ENCODE peak calls at places on chromosome 14, in nine cellular contexts. Q, Z, L, G, I, P, R, J and O are unnamed samples.
A peak's percentile ranks its signal among the peaks of the same experiment; 100 is the strongest.

GRCh38 chr14:103693514-103693913 is 21.7 kb downstream of the XRCC3 start:
- DNase-seq in P (no peak), G (peak; percentile 87), Z (peak; percentile 89), Q (no peak), R (no peak), I (no peak), J (peak; percentile 81), L (peak; percentile 46), O (no peak)

GRCh38 chr14:64347748-64348147 is 40.4 kb upstream of the MTHFD1 start:
- DNase-seq in Z (no peak), L (no peak), P (no peak), I (no peak), G (no peak), Q (no peak), J (no peak), R (no peak), O (no peak)

GRCh38 chr14:93081875-93082570 is 33.7 kb downstream of the ITPK1 start:
- DNase-seq in J (no peak), I (no peak), Q (no peak), L (no peak), Z (no peak), P (no peak), R (no peak), G (no peak), O (no peak)

GRCh38 chr14:104256025-104256424 is 117.6 kb downstream of the KIF26A start:
- DNase-seq in Q (no peak), P (no peak), R (no peak), I (no peak), J (no peak), L (no peak), G (no peak), Z (no peak), O (no peak)

GRCh38 chr14:61516125-61516740 is 179.1 kb upstream of the HIF1A start:
- DNase-seq in Z (no peak), L (no peak), P (no peak), Q (no peak), J (no peak), I (no peak), R (peak; percentile 66), G (no peak), O (no peak)

GRCh38 chr14:97891515-97891914 is 1094.3 kb downstream of the VRK1 start:
- DNase-seq in R (no peak), P (no peak), Q (no peak), L (no peak), J (no peak), Z (no peak), I (no peak), G (no peak), O (no peak)

GRCh38 chr14:71533396-71533795 is 398.8 kb upstream of the RGS6 start:
- DNase-seq in G (no peak), J (no peak), P (no peak), Z (no peak), L (no peak), Q (no peak), I (no peak), R (peak; percentile 45), O (no peak)

GRCh38 chr14:37597538-37598084 is 2.2 kb downstream of the TTC6 start:
- DNase-seq in R (no peak), J (no peak), P (no peak), G (peak; percentile 69), I (no peak), L (no peak), Z (peak; percentile 78), Q (peak; percentile 65), O (no peak)

GRCh38 chr14:54570047-54570446 is 3.1 kb downstream of the SAMD4A start:
- DNase-seq in R (no peak), Z (no peak), G (no peak), P (no peak), L (no peak), J (no peak), I (no peak), Q (no peak), O (no peak)

GRCh38 chr14:54568821-54569591 is 2.1 kb downstream of the SAMD4A start:
- DNase-seq in Q (no peak), I (no peak), P (no peak), Z (peak; percentile 22), R (peak; percentile 51), J (no peak), G (no peak), L (no peak), O (no peak)

GRCh38 chr14:54570651-54571415 is 3.9 kb downstream of the SAMD4A start:
- DNase-seq in J (no peak), R (peak; percentile 93), G (no peak), L (no peak), P (no peak), Q (no peak), I (no peak), Z (no peak), O (no peak)

GRCh38 chr14:54574528-54574927 is 7.6 kb downstream of the SAMD4A start:
- DNase-seq in Z (no peak), J (no peak), P (no peak), I (no peak), Q (no peak), R (no peak), G (no peak), L (no peak), O (no peak)

GRCh38 chr14:54572316-54572715 is 5.4 kb downstream of the SAMD4A start:
- DNase-seq in J (no peak), Z (peak; percentile 28), L (peak; percentile 36), I (no peak), R (peak; percentile 70), G (no peak), Q (peak; percentile 45), P (no peak), O (no peak)
- TF ChIP-seq CTCF in J (no peak), Z (no peak), L (no peak), I (peak; percentile 24), R (peak; percentile 55), G (no peak), Q (peak; percentile 78), P (peak; percentile 53), O (peak; percentile 40)

DNA sequence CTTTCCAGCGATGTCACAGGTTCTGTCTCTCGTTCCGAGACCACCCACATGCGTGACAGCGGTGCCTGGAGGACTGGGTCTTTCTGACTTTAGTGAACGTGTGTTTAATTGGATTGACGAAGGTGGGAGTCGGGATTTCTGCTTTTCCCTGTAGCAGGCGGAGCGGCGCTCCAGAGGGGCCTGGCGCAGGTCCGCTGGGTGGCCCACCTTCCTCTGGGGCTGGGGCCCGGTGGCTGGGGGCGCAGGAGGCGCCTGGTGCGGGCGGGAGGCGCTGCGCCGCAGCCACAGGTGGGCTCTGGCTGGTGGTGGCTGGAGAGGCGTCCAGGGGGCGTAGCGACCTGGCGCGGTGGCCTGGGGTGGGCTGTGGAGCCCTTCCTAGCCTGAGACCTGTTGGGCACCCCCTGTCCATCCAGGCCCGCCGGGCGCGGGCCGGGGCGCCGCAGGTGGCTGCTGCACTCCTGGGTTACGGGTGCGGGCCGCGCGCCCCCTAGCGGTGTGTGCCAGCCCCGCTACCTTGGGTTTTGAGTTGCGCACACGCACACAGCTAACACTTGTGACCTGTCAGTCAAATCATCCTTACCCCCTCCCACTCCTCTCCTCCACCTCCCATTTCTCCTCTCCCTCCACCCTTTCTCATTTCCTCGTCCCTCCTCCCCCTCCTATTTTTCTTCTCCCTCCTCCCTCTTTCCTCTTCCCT is 2.0 kb downstream of the MEG3 start:
- DNase-seq in R (peak; percentile 80), L (no peak), I (no peak), Q (no peak), Z (no peak), G (no peak), P (no peak), J (no peak), O (no peak)
- TF ChIP-seq CTCF in R (peak; percentile 52), L (no peak), I (no peak), Q (no peak), Z (no peak), G (no peak), P (peak; percentile 59), J (no peak), O (no peak)

GRCh38 chr14:30657606-30658163 is 35.6 kb downstream of the SCFD1 start:
- DNase-seq in Z (no peak), P (no peak), R (peak; percentile 24), L (no peak), I (no peak), Q (no peak), G (no peak), J (no peak), O (no peak)
- TF ChIP-seq CTCF in Z (peak; percentile 16), P (no peak), R (peak; percentile 26), L (no peak), I (peak; percentile 21), Q (peak; percentile 66), G (peak; percentile 21), J (no peak), O (no peak)

DNA sequence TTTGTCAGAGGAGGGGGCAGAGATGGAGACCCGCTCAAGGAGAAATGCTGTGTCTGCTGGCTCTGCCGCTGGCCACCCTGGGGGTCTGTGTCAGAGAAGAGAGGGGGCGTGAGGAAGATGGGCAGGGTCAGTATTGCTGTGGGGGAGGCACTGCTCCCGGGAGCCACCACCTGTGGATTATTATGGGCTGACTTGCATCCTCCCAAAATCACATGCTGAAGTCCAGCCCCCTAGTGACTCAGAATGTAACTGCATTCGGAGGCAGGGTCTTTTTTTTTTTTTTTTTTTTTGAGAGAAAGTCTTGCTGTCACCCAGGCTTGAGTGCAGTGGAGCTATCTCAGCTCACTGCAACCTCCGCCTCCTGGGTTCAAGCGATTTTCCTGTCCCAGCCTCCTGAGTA is 12.3 kb downstream of the ABCD4 start:
- DNase-seq in Z (no peak), R (peak; percentile 45), I (peak; percentile 55), P (no peak), L (no peak), J (no peak), Q (no peak), G (no peak), O (no peak)
- TF ChIP-seq CTCF in Z (peak; percentile 22), R (peak; percentile 50), I (no peak), P (peak; percentile 55), L (peak; percentile 30), J (no peak), Q (peak; percentile 73), G (no peak), O (no peak)

GRCh38 chr14:100027771-100028490 is 37.3 kb upstream of the EVL start:
- DNase-seq in L (no peak), J (no peak), P (no peak), Z (no peak), G (no peak), I (no peak), Q (no peak), R (peak; percentile 62), O (no peak)

GRCh38 chr14:100028990-100029677 is 36.1 kb upstream of the EVL start:
- DNase-seq in P (no peak), I (no peak), G (no peak), L (no peak), R (peak; percentile 58), Z (no peak), J (no peak), Q (no peak), O (no peak)

GRCh38 chr14:100022772-100023451 is 42.3 kb upstream of the EVL start:
- DNase-seq in J (no peak), R (peak; percentile 43), G (no peak), Q (no peak), P (no peak), I (no peak), L (no peak), Z (no peak), O (no peak)

GRCh38 chr14:100020623-100021022 is 44.6 kb upstream of the EVL start:
- DNase-seq in L (no peak), G (no peak), Q (no peak), I (no peak), Z (no peak), P (no peak), J (no peak), R (no peak), O (no peak)

GRCh38 chr14:100025111-100025510 is 40.1 kb upstream of the EVL start:
- DNase-seq in L (peak; percentile 74), Z (peak; percentile 23), R (peak; percentile 58), Q (peak; percentile 34), P (no peak), G (peak; percentile 40), J (peak; percentile 38), I (peak; percentile 64), O (peak; percentile 53)
- TF ChIP-seq CTCF in L (peak; percentile 17), Z (peak; percentile 13), R (peak; percentile 36), Q (no peak), P (peak; percentile 44), G (no peak), J (no peak), I (peak; percentile 61), O (peak; percentile 59)